ENCODE peak calls at places on chromosome 21, in five cellular contexts. One of them, this sample, is unnamed.

GRCh38 chr21:32474179-32475059 is 61.9 kb downstream of the EVA1C start:
- DNase-seq in ovary: no peak
- DNase-seq in prostate gland: no peak
- DNase-seq in K562: no peak
- DNase-seq in esophagus squamous epithelium: no peak
- DNase-seq in this sample: no peak

GRCh38 chr21:27649323-27649722 is 682.4 kb upstream of the ADAMTS5 start:
- DNase-seq in prostate gland: no peak
- DNase-seq in K562: no peak
- DNase-seq in ovary: no peak
- DNase-seq in esophagus squamous epithelium: no peak
- DNase-seq in this sample: no peak

GRCh38 chr21:25708467-25709065 is 26.1 kb downstream of the ATP5PF start:
- DNase-seq in prostate gland: peak; percentile 36
- DNase-seq in esophagus squamous epithelium: no peak
- DNase-seq in K562: peak; percentile 58
- DNase-seq in ovary: no peak
- DNase-seq in this sample: peak; percentile 44

GRCh38 chr21:31354604-31355443 is 10.8 kb upstream of the TIAM1 start:
- DNase-seq in prostate gland: peak; percentile 71
- DNase-seq in esophagus squamous epithelium: no peak
- DNase-seq in K562: peak; percentile 17
- DNase-seq in ovary: no peak
- DNase-seq in this sample: no peak

GRCh38 chr21:15219866-15220265 is 155.1 kb upstream of the NRIP1 start:
- DNase-seq in prostate gland: no peak
- DNase-seq in K562: no peak
- DNase-seq in esophagus squamous epithelium: no peak
- DNase-seq in ovary: no peak
- DNase-seq in this sample: no peak

GRCh38 chr21:29641635-29642550 is 297.9 kb downstream of the GRIK1 start:
- DNase-seq in esophagus squamous epithelium: no peak
- DNase-seq in prostate gland: no peak
- DNase-seq in K562: peak; percentile 99
- DNase-seq in ovary: no peak
- DNase-seq in this sample: no peak

GRCh38 chr21:37546949-37547614 is 180.5 kb downstream of the DYRK1A start:
- DNase-seq in K562: peak; percentile 57
- DNase-seq in esophagus squamous epithelium: no peak
- DNase-seq in ovary: no peak
- DNase-seq in prostate gland: no peak
- DNase-seq in this sample: no peak

GRCh38 chr21:29481081-29481480 is 182.4 kb downstream of the BACH1 start:
- DNase-seq in ovary: no peak
- DNase-seq in esophagus squamous epithelium: no peak
- DNase-seq in prostate gland: no peak
- DNase-seq in K562: no peak
- DNase-seq in this sample: no peak

GRCh38 chr21:26961704-26962103 is 5.2 kb downstream of the ADAMTS5 start:
- DNase-seq in ovary: peak; percentile 38
- DNase-seq in esophagus squamous epithelium: no peak
- DNase-seq in prostate gland: no peak
- DNase-seq in K562: peak; percentile 2
- DNase-seq in this sample: no peak

GRCh38 chr21:45911806-45912325 is 69.7 kb upstream of the COL6A1 start:
- DNase-seq in ovary: no peak
- DNase-seq in prostate gland: no peak
- DNase-seq in esophagus squamous epithelium: no peak
- DNase-seq in K562: no peak
- DNase-seq in this sample: no peak

GRCh38 chr21:41147096-41147978 is 20.6 kb upstream of the BACE2 start:
- DNase-seq in ovary: no peak
- DNase-seq in K562: no peak
- DNase-seq in prostate gland: no peak
- DNase-seq in esophagus squamous epithelium: no peak
- DNase-seq in this sample: no peak

GRCh38 chr21:16176570-16176969 is 446.8 kb downstream of the USP25 start:
- DNase-seq in ovary: no peak
- DNase-seq in prostate gland: no peak
- DNase-seq in esophagus squamous epithelium: no peak
- DNase-seq in K562: no peak
- DNase-seq in this sample: no peak

GRCh38 chr21:44530221-44530902 is 9.6 kb downstream of the KRTAP10-1 start:
- DNase-seq in esophagus squamous epithelium: no peak
- DNase-seq in K562: no peak
- DNase-seq in prostate gland: no peak
- DNase-seq in ovary: no peak
- DNase-seq in this sample: no peak

GRCh38 chr21:44529503-44530125 is 10.4 kb downstream of the KRTAP10-1 start:
- DNase-seq in prostate gland: no peak
- DNase-seq in K562: no peak
- DNase-seq in ovary: peak; percentile 24
- DNase-seq in esophagus squamous epithelium: no peak
- DNase-seq in this sample: peak; percentile 34

GRCh38 chr21:44531606-44532128 is 8.3 kb downstream of the KRTAP10-1 start:
- DNase-seq in prostate gland: no peak
- DNase-seq in K562: no peak
- DNase-seq in esophagus squamous epithelium: no peak
- DNase-seq in ovary: peak; percentile 18
- DNase-seq in this sample: no peak

GRCh38 chr21:44532165-44532564 is 7.8 kb downstream of the KRTAP10-1 start:
- DNase-seq in ovary: no peak
- DNase-seq in K562: no peak
- DNase-seq in prostate gland: no peak
- DNase-seq in esophagus squamous epithelium: no peak
- DNase-seq in this sample: no peak

DNA sequence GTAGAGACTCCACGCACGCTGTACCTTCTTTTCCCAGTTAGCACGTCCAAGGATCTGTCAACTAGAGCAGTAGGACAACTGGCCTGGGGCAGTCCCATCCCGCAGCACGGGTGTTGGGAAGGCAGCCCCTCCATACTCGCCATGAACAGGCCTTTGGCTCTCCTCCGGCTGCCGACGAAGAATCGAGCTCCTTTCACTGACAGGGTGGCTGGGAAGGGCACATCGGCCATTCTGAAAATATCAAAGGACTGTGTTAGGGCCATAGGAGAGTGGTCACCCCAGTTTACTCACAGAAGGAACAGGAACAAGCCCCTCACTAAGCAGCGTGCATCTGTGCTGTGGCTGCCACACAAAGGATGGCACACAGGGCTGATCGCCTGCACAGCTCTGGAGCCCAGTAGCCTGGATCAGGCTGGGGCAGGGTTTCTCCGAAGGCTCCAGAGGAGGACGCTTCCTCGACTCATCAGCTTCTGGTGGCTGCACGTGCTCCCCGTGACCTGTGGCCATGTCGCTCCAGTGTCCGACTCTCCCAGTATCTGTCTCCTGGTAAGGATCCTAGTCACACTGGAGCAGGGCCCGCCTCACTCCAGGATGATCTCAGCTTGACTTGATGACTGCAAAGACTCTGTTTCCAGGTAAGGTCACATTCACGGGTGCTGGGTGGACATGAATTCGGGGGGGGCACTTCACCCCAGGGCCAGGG is 8.9 kb downstream of the KRTAP10-1 start:
- DNase-seq in esophagus squamous epithelium: no peak
- DNase-seq in K562: no peak
- DNase-seq in prostate gland: no peak
- DNase-seq in ovary: peak; percentile 9
- DNase-seq in this sample: peak; percentile 42
- H3K27me3 ChIP-seq in esophagus squamous epithelium: no peaks in the 10 kb centered on the region
- H3K27me3 ChIP-seq in K562: peaks cover 71% of the 10 kb centered on the region
- H3K27me3 ChIP-seq in prostate gland: no peaks in the 10 kb centered on the region
- H3K27me3 ChIP-seq in ovary: no peaks in the 10 kb centered on the region
- H3K27me3 ChIP-seq in this sample: no peaks in the 10 kb centered on the region

DNA sequence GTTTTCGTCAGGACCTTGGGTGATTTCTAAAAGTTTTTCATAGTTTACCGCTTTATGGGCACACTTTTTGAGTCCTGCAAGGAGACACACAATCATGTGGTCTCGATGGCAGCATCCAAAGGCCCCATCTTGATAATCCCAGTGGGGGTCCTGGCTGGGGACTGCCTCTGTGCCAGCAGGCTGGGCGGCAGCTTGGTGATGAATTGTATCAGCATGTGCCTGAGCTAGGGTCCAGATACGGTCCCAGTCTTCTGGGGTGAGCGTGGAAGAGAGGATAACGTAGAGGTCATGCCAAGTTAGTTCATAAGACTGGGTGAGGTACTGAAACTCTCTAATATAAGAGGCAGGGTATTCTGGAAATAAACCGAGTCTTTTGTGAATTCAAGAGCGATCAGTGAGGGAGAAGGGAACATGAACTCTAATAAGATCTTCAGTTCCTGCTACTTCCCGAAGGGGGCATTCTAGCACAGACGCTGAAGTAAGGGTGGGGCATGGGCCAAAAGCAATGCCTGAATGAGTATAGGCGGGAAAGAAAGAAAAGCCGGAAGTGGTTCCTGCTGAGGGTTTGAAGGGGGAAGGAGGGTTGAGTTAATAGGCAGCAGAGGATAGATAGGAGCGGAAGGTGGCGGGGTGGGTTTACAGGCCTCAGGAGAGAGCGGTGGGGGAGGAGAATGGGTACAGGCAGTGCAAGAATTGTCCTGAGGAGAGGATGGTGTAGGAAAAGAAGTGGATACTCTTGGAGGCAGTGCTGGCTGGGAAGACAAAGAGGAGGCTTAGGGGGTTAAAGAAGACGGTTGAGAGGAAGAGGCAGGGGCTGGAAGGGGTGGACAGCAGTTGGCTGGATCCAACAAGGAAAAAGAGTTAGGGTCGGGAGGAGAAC is 1.6 kb downstream of the ERVH48-1 start:
- DNase-seq in esophagus squamous epithelium: no peak
- DNase-seq in prostate gland: peak; percentile 79
- DNase-seq in K562: peak; percentile 98
- DNase-seq in ovary: peak; percentile 71
- DNase-seq in this sample: peak; percentile 70
- TF ChIP-seq POLR2A in esophagus squamous epithelium: no peak
- TF ChIP-seq POLR2A in prostate gland: no peak
- TF ChIP-seq POLR2A in K562: peak; percentile 82
- TF ChIP-seq POLR2A in ovary: no peak
- TF ChIP-seq POLR2A in this sample: no peak

GRCh38 chr21:35203093-35204021 is 154.3 kb upstream of the RUNX1 start:
- DNase-seq in prostate gland: no peak
- DNase-seq in K562: peak; percentile 40
- DNase-seq in ovary: no peak
- DNase-seq in esophagus squamous epithelium: no peak
- DNase-seq in this sample: no peak

GRCh38 chr21:35207322-35207721 is 158.2 kb upstream of the RUNX1 start:
- DNase-seq in esophagus squamous epithelium: no peak
- DNase-seq in prostate gland: no peak
- DNase-seq in ovary: peak; percentile 44
- DNase-seq in K562: no peak
- DNase-seq in this sample: no peak

GRCh38 chr21:35206141-35207125 is 157.3 kb upstream of the RUNX1 start:
- DNase-seq in K562: peak; percentile 87
- DNase-seq in ovary: peak; percentile 57
- DNase-seq in prostate gland: peak; percentile 16
- DNase-seq in esophagus squamous epithelium: no peak
- DNase-seq in this sample: no peak

GRCh38 chr21:35204125-35204524 is 155.0 kb upstream of the RUNX1 start:
- DNase-seq in prostate gland: no peak
- DNase-seq in ovary: no peak
- DNase-seq in esophagus squamous epithelium: no peak
- DNase-seq in K562: peak; percentile 26
- DNase-seq in this sample: no peak

GRCh38 chr21:35204850-35205564 is 155.9 kb upstream of the RUNX1 start:
- DNase-seq in prostate gland: peak; percentile 21
- DNase-seq in K562: peak; percentile 85
- DNase-seq in ovary: peak; percentile 91
- DNase-seq in esophagus squamous epithelium: no peak
- DNase-seq in this sample: peak; percentile 52
- H3K4me1 ChIP-seq in prostate gland: no peaks in the 10 kb centered on the region
- H3K4me1 ChIP-seq in K562: peaks cover 48% of the 10 kb centered on the region
- H3K4me1 ChIP-seq in ovary: peaks cover 23% of the 10 kb centered on the region
- H3K4me1 ChIP-seq in esophagus squamous epithelium: peaks cover 31% of the 10 kb centered on the region
- H3K4me1 ChIP-seq in this sample: no peaks in the 10 kb centered on the region

DNA sequence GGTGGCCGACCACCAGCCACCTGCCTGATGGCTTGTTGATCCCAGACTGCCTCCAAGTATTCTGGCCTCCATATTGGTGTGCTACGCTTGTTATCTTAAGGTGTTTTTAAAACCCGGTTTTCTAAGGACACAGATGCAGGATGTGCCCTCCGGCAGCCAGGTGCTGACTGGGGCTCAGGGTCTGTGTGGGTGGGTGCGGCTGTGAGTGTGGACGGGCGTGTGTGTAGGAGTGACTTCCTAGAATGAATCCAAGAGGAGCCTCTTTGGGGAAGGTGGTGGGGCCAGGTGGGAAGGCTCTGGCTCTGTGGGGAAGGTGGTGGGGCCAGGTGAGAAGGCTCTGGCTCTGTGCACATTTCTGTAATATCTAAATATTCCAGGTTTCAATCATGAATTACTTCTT is 12.8 kb upstream of the TSPEAR start:
- DNase-seq in ovary: no peak
- DNase-seq in prostate gland: no peak
- DNase-seq in esophagus squamous epithelium: no peak
- DNase-seq in K562: no peak
- DNase-seq in this sample: no peak
- H3K27me3 ChIP-seq in ovary: no peaks in the 10 kb centered on the region
- H3K27me3 ChIP-seq in prostate gland: peaks cover 15% of the 10 kb centered on the region
- H3K27me3 ChIP-seq in esophagus squamous epithelium: peaks cover 10% of the 10 kb centered on the region
- H3K27me3 ChIP-seq in K562: peaks cover 61% of the 10 kb centered on the region
- H3K27me3 ChIP-seq in this sample: no peaks in the 10 kb centered on the region

This sample was measured in Peyer's patch.